ENCODE peak calls at places on chromosome 18, in six cellular contexts. One of them, this sample, is unnamed.

GRCh38 chr18:48161201-48161910 is 230.9 kb upstream of the SMAD2 start:
- DNase-seq in IMR-90: peak; percentile 5
- DNase-seq in uterus: peak; percentile 91
- DNase-seq in PC-3: peak; percentile 62
- DNase-seq in naive thymus-derived CD4-positive, alpha-beta T cell: peak; percentile 27
- DNase-seq in PC-9: peak; percentile 58
- DNase-seq in this sample: peak; percentile 82

GRCh38 chr18:46268662-46269061 is 164.5 kb downstream of the HAUS1 start:
- DNase-seq in PC-9: no peak
- DNase-seq in PC-3: no peak
- DNase-seq in IMR-90: no peak
- DNase-seq in uterus: no peak
- DNase-seq in naive thymus-derived CD4-positive, alpha-beta T cell: no peak
- DNase-seq in this sample: no peak

GRCh38 chr18:44599409-44599808 is 81.3 kb upstream of the SETBP1 start:
- DNase-seq in IMR-90: peak; percentile 7
- DNase-seq in naive thymus-derived CD4-positive, alpha-beta T cell: no peak
- DNase-seq in uterus: no peak
- DNase-seq in PC-3: no peak
- DNase-seq in PC-9: no peak
- DNase-seq in this sample: peak; percentile 3

GRCh38 chr18:21167641-21168372 is 56.2 kb upstream of the ROCK1 start:
- DNase-seq in PC-9: peak; percentile 78
- DNase-seq in naive thymus-derived CD4-positive, alpha-beta T cell: no peak
- DNase-seq in PC-3: peak; percentile 80
- DNase-seq in IMR-90: no peak
- DNase-seq in uterus: no peak
- DNase-seq in this sample: peak; percentile 92

GRCh38 chr18:53935803-53936202 is 288.7 kb downstream of the MBD2 start:
- DNase-seq in PC-9: no peak
- DNase-seq in naive thymus-derived CD4-positive, alpha-beta T cell: no peak
- DNase-seq in PC-3: no peak
- DNase-seq in uterus: no peak
- DNase-seq in IMR-90: no peak
- DNase-seq in this sample: no peak

GRCh38 chr18:60649816-60650215 is 277.2 kb upstream of the MC4R start:
- DNase-seq in PC-3: no peak
- DNase-seq in IMR-90: no peak
- DNase-seq in uterus: no peak
- DNase-seq in naive thymus-derived CD4-positive, alpha-beta T cell: no peak
- DNase-seq in PC-9: no peak
- DNase-seq in this sample: no peak

GRCh38 chr18:67916142-67916541 is 399.6 kb upstream of the DSEL start:
- DNase-seq in naive thymus-derived CD4-positive, alpha-beta T cell: no peak
- DNase-seq in IMR-90: peak; percentile 6
- DNase-seq in PC-9: no peak
- DNase-seq in uterus: no peak
- DNase-seq in PC-3: peak; percentile 54
- DNase-seq in this sample: no peak

GRCh38 chr18:66560092-66560491 is 43.8 kb downstream of the CDH19 start:
- DNase-seq in PC-3: peak; percentile 72
- DNase-seq in naive thymus-derived CD4-positive, alpha-beta T cell: no peak
- DNase-seq in uterus: no peak
- DNase-seq in PC-9: peak; percentile 47
- DNase-seq in IMR-90: no peak
- DNase-seq in this sample: peak; percentile 47

GRCh38 chr18:70295633-70296188 is 6.9 kb downstream of the SOCS6 start:
- DNase-seq in uterus: no peak
- DNase-seq in PC-9: no peak
- DNase-seq in naive thymus-derived CD4-positive, alpha-beta T cell: no peak
- DNase-seq in PC-3: no peak
- DNase-seq in IMR-90: peak; percentile 39
- DNase-seq in this sample: no peak

GRCh38 chr18:5510109-5510846 is 33.5 kb downstream of the EPB41L3 start:
- DNase-seq in PC-3: peak; percentile 17
- DNase-seq in IMR-90: peak; percentile 78
- DNase-seq in PC-9: no peak
- DNase-seq in naive thymus-derived CD4-positive, alpha-beta T cell: no peak
- DNase-seq in uterus: no peak
- DNase-seq in this sample: no peak

GRCh38 chr18:74082476-74083070 is 65.1 kb downstream of the FBXO15 start:
- DNase-seq in IMR-90: peak; percentile 63
- DNase-seq in naive thymus-derived CD4-positive, alpha-beta T cell: peak; percentile 75
- DNase-seq in PC-9: no peak
- DNase-seq in uterus: no peak
- DNase-seq in PC-3: peak; percentile 55
- DNase-seq in this sample: peak; percentile 83

GRCh38 chr18:33652645-33653044 is 74.6 kb downstream of the ASXL3 start:
- DNase-seq in uterus: no peak
- DNase-seq in PC-9: no peak
- DNase-seq in IMR-90: no peak
- DNase-seq in PC-3: no peak
- DNase-seq in naive thymus-derived CD4-positive, alpha-beta T cell: no peak
- DNase-seq in this sample: no peak

GRCh38 chr18:45559258-45559657 is 56.0 kb upstream of the SLC14A2 start:
- DNase-seq in PC-9: no peak
- DNase-seq in uterus: no peak
- DNase-seq in PC-3: no peak
- DNase-seq in naive thymus-derived CD4-positive, alpha-beta T cell: no peak
- DNase-seq in IMR-90: no peak
- DNase-seq in this sample: no peak

GRCh38 chr18:77765468-77765867 is 515.8 kb downstream of the GALR1 start:
- DNase-seq in naive thymus-derived CD4-positive, alpha-beta T cell: no peak
- DNase-seq in PC-9: no peak
- DNase-seq in IMR-90: no peak
- DNase-seq in uterus: no peak
- DNase-seq in PC-3: peak; percentile 51
- DNase-seq in this sample: peak; percentile 29

GRCh38 chr18:7169601-7170000 is 52.0 kb upstream of the LAMA1 start:
- DNase-seq in naive thymus-derived CD4-positive, alpha-beta T cell: no peak
- DNase-seq in PC-3: no peak
- DNase-seq in PC-9: no peak
- DNase-seq in IMR-90: no peak
- DNase-seq in uterus: no peak
- DNase-seq in this sample: no peak

GRCh38 chr18:73110307-73110706 is 242.5 kb upstream of the NETO1 start:
- DNase-seq in uterus: no peak
- DNase-seq in IMR-90: no peak
- DNase-seq in PC-3: no peak
- DNase-seq in naive thymus-derived CD4-positive, alpha-beta T cell: no peak
- DNase-seq in PC-9: no peak
- DNase-seq in this sample: no peak

GRCh38 chr18:3688682-3689081 is 238.7 kb downstream of the TGIF1 start:
- DNase-seq in PC-3: peak; percentile 17
- DNase-seq in IMR-90: peak; percentile 99
- DNase-seq in PC-9: no peak
- DNase-seq in naive thymus-derived CD4-positive, alpha-beta T cell: no peak
- DNase-seq in uterus: no peak
- DNase-seq in this sample: peak; percentile 69

GRCh38 chr18:52339891-52340371 is at the start of gene DCC:
- DNase-seq in uterus: no peak
- DNase-seq in PC-9: no peak
- DNase-seq in PC-3: peak; percentile 43
- DNase-seq in IMR-90: peak; percentile 45
- DNase-seq in naive thymus-derived CD4-positive, alpha-beta T cell: no peak
- DNase-seq in this sample: peak; percentile 82

GRCh38 chr18:72086421-72086820 is 457.7 kb downstream of the CBLN2 start:
- DNase-seq in PC-9: peak; percentile 37
- DNase-seq in naive thymus-derived CD4-positive, alpha-beta T cell: peak; percentile 7
- DNase-seq in PC-3: peak; percentile 44
- DNase-seq in IMR-90: no peak
- DNase-seq in uterus: no peak
- DNase-seq in this sample: peak; percentile 53

GRCh38 chr18:39434223-39434622 is 1868.6 kb upstream of the CELF4 start:
- DNase-seq in IMR-90: no peak
- DNase-seq in naive thymus-derived CD4-positive, alpha-beta T cell: no peak
- DNase-seq in uterus: no peak
- DNase-seq in PC-9: no peak
- DNase-seq in PC-3: no peak
- DNase-seq in this sample: no peak

GRCh38 chr18:59540819-59541218 is 156.4 kb downstream of the CCBE1 start:
- DNase-seq in naive thymus-derived CD4-positive, alpha-beta T cell: no peak
- DNase-seq in PC-9: no peak
- DNase-seq in uterus: no peak
- DNase-seq in IMR-90: peak; percentile 52
- DNase-seq in PC-3: no peak
- DNase-seq in this sample: no peak

DNA sequence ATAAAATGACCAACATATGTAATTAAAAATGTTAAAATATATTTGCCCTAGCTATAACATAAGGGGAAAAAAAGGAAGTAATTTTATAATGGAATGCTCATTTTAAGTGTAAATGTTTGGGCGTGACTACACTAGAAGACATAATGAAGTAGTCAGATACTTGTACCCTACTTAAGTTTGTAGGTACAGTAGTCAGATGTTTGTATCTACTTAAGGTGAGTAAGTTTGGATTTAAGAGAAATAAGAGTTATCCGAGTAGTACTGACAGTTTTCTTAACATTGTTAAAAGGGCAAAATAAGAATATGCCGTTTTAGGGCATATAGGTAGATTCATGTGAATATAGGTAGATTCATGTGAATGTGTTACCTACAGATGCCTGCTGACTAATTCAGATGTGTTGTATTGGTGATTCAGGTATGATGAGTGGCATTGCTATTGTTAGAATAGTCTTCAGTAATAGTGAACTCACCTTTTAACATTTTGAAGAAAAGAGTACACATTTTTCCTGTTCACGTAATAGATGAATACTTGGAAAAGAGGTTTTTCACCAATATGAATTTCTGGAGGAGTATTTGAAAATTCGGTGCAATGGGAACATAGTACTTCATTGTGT is 14.9 kb downstream of the VAPA start:
- DNase-seq in naive thymus-derived CD4-positive, alpha-beta T cell: no peak
- DNase-seq in uterus: no peak
- DNase-seq in IMR-90: no peak
- DNase-seq in PC-3: peak; percentile 59
- DNase-seq in PC-9: no peak
- DNase-seq in this sample: no peak
- H3K4me1 ChIP-seq in naive thymus-derived CD4-positive, alpha-beta T cell: peaks cover 32% of the 10 kb centered on the region
- H3K4me1 ChIP-seq in uterus: peaks cover 9% of the 10 kb centered on the region
- H3K4me1 ChIP-seq in IMR-90: peaks cover 5% of the 10 kb centered on the region
- H3K4me1 ChIP-seq in PC-3: peaks cover 27% of the 10 kb centered on the region
- H3K4me1 ChIP-seq in PC-9: peaks cover 35% of the 10 kb centered on the region
- H3K4me1 ChIP-seq in this sample: peaks cover 47% of the 10 kb centered on the region

DNA sequence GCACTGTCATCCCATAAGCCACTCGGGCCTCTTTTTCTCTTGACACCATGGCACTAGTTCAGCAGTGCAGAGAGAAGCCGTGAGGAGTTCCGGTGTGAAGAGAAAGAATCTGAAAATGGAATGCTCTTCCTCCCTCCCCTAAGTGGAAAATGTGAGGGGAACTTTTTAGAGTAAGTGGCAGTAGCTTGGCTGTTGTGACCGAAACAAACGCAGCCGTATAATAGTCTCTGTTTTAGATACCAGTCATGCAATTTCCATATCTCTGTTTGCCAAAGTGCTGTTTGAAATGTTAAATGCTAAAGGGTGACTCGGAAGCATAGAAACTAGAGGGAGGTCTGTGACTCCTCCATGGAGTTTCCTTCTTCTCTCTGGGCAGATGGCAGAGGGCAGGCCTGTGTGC is 122.9 kb downstream of the MTCL1 start:
- DNase-seq in IMR-90: no peak
- DNase-seq in uterus: no peak
- DNase-seq in PC-9: no peak
- DNase-seq in naive thymus-derived CD4-positive, alpha-beta T cell: no peak
- DNase-seq in PC-3: no peak
- DNase-seq in this sample: no peak
- H3K4me1 ChIP-seq in IMR-90: peaks cover 16% of the 10 kb centered on the region
- H3K4me1 ChIP-seq in uterus: no peaks in the 10 kb centered on the region
- H3K4me1 ChIP-seq in PC-9: no peaks in the 10 kb centered on the region
- H3K4me1 ChIP-seq in naive thymus-derived CD4-positive, alpha-beta T cell: no peaks in the 10 kb centered on the region
- H3K4me1 ChIP-seq in PC-3: no peaks in the 10 kb centered on the region
- H3K4me1 ChIP-seq in this sample: no peaks in the 10 kb centered on the region

DNA sequence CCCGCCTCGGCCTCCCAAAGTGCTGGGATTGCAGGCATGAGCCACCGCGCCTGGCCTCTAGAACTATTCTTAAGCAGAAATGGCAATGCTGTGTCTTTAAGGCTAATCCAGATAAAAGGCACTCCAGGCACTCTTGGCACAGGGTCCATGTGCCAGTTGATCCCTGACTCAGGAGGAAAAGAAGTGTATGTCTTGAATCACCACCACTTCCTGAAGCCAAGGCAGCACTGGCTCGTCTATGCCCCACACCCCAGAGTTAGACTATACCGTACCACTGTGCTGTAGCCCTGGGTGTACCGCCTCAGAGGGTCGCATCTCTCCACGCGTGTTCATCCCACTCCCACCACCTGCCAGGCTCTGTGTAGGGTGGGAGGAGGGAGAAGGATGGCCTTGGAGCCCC is 9.0 kb downstream of the TNFRSF11A start:
- DNase-seq in PC-3: peak; percentile 94
- DNase-seq in uterus: no peak
- DNase-seq in IMR-90: peak; percentile 14
- DNase-seq in naive thymus-derived CD4-positive, alpha-beta T cell: no peak
- DNase-seq in PC-9: no peak
- DNase-seq in this sample: no peak
- H3K4me1 ChIP-seq in PC-3: peaks cover 76% of the 10 kb centered on the region
- H3K4me1 ChIP-seq in uterus: no peaks in the 10 kb centered on the region
- H3K4me1 ChIP-seq in IMR-90: peaks cover 10% of the 10 kb centered on the region
- H3K4me1 ChIP-seq in naive thymus-derived CD4-positive, alpha-beta T cell: peaks cover 4% of the 10 kb centered on the region
- H3K4me1 ChIP-seq in PC-9: peaks cover 5% of the 10 kb centered on the region
- H3K4me1 ChIP-seq in this sample: peaks cover 43% of the 10 kb centered on the region

DNA sequence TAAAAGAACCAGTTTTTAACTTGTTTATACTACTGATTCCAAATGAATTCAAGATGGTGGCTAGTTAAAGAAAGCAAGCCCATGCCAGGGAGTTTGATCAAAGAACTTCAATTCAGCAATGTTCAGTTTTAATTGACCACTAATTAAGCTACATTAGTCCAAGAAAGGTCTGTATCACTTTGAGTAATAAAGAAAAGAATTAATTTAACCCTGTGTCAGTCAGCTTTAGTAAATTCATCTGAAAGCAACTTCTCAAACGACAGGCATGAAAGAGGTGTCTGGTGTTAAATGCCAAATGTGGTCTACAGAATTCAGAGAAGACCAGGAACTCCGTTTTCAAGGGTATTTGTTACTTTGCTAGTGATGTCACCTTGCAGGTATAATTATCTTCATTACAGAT is 281.7 kb downstream of the TCF4 start:
- DNase-seq in uterus: no peak
- DNase-seq in naive thymus-derived CD4-positive, alpha-beta T cell: no peak
- DNase-seq in PC-9: no peak
- DNase-seq in PC-3: no peak
- DNase-seq in IMR-90: no peak
- DNase-seq in this sample: no peak
- H3K4me1 ChIP-seq in uterus: no peaks in the 10 kb centered on the region
- H3K4me1 ChIP-seq in naive thymus-derived CD4-positive, alpha-beta T cell: no peaks in the 10 kb centered on the region
- H3K4me1 ChIP-seq in PC-9: no peaks in the 10 kb centered on the region
- H3K4me1 ChIP-seq in PC-3: no peaks in the 10 kb centered on the region
- H3K4me1 ChIP-seq in IMR-90: peaks cover 7% of the 10 kb centered on the region
- H3K4me1 ChIP-seq in this sample: peaks cover 49% of the 10 kb centered on the region

DNA sequence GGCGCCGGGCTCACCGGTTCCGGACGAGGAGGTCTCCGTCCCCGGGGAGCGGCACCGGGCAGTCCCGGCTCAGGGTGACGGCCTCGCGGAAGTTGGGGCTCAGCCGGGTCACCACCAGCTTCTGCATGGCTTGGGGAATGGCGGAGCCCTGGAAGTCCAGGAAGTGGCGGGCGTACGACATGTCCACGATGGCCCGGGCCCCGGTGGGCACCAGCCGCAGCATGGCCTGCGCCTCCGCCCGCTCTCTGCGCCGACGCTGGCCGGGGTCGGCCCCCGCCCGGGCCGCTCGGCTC is 157 bp downstream of the PTGR3 start:
- DNase-seq in IMR-90: no peak
- DNase-seq in uterus: no peak
- DNase-seq in PC-9: no peak
- DNase-seq in PC-3: no peak
- DNase-seq in naive thymus-derived CD4-positive, alpha-beta T cell: no peak
- DNase-seq in this sample: no peak
- H3K4me1 ChIP-seq in IMR-90: peaks cover 7% of the 10 kb centered on the region
- H3K4me1 ChIP-seq in uterus: peaks cover 7% of the 10 kb centered on the region
- H3K4me1 ChIP-seq in PC-9: peaks cover 40% of the 10 kb centered on the region
- H3K4me1 ChIP-seq in PC-3: peaks cover 33% of the 10 kb centered on the region
- H3K4me1 ChIP-seq in naive thymus-derived CD4-positive, alpha-beta T cell: peaks cover 28% of the 10 kb centered on the region
- H3K4me1 ChIP-seq in this sample: peaks cover 45% of the 10 kb centered on the region